ENCODE peak calls at places on chromosomes 12 and 14, in six cellular contexts. One of them, this sample, is unnamed. For H3K36me3, the result is how much of the 10 kb centered on the place peaks cover.

GRCh38 chr12:106123551-106123991 is 15.2 kb downstream of the NUAK1 start:
- DNase-seq in kidney epithelial cell: no peak
- DNase-seq in tibial artery: peak
- DNase-seq in WERI-Rb-1: no peak
- DNase-seq in suprapubic skin: no peak
- DNase-seq in uterus: peak
- DNase-seq in this sample: no peak

GRCh38 chr12:30905483-30906009 is 21.0 kb upstream of the TSPAN11 start:
- DNase-seq in suprapubic skin: no peak
- DNase-seq in uterus: no peak
- DNase-seq in WERI-Rb-1: no peak
- DNase-seq in tibial artery: no peak
- DNase-seq in kidney epithelial cell: no peak
- DNase-seq in this sample: no peak

GRCh38 chr12:57520008-57520726 is at the start of gene DDIT3:
- DNase-seq in uterus: peak
- DNase-seq in WERI-Rb-1: peak
- DNase-seq in suprapubic skin: peak
- DNase-seq in tibial artery: peak
- DNase-seq in kidney epithelial cell: peak
- DNase-seq in this sample: no peak

GRCh38 chr12:590206-590750 is 73.0 kb downstream of the NINJ2 start:
- DNase-seq in WERI-Rb-1: no peak
- DNase-seq in suprapubic skin: peak
- DNase-seq in kidney epithelial cell: no peak
- DNase-seq in uterus: no peak
- DNase-seq in tibial artery: peak
- DNase-seq in this sample: no peak

GRCh38 chr12:80157640-80158039 is 58.3 kb downstream of the OTOGL start:
- DNase-seq in suprapubic skin: no peak
- DNase-seq in tibial artery: no peak
- DNase-seq in uterus: no peak
- DNase-seq in kidney epithelial cell: no peak
- DNase-seq in WERI-Rb-1: no peak
- DNase-seq in this sample: no peak

GRCh38 chr14:69316449-69317391 is 56.8 kb downstream of the GALNT16 start:
- DNase-seq in tibial artery: peak
- DNase-seq in uterus: peak
- DNase-seq in WERI-Rb-1: no peak
- DNase-seq in suprapubic skin: peak
- DNase-seq in kidney epithelial cell: peak
- DNase-seq in this sample: peak

GRCh38 chr12:98420403-98420800 is 95.0 kb upstream of the TMPO start:
- DNase-seq in uterus: no peak
- DNase-seq in suprapubic skin: no peak
- DNase-seq in kidney epithelial cell: no peak
- DNase-seq in WERI-Rb-1: no peak
- DNase-seq in tibial artery: no peak
- DNase-seq in this sample: no peak

GRCh38 chr14:91230363-91231035 is 14.0 kb downstream of the GPR68 start:
- DNase-seq in tibial artery: no peak
- DNase-seq in WERI-Rb-1: no peak
- DNase-seq in kidney epithelial cell: no peak
- DNase-seq in suprapubic skin: no peak
- DNase-seq in uterus: no peak
- DNase-seq in this sample: no peak

GRCh38 chr12:125773033-125773432 is 707.8 kb downstream of the AACS start:
- DNase-seq in uterus: no peak
- DNase-seq in suprapubic skin: no peak
- DNase-seq in kidney epithelial cell: no peak
- DNase-seq in WERI-Rb-1: peak
- DNase-seq in tibial artery: no peak
- DNase-seq in this sample: peak

GRCh38 chr14:103199141-103199540 is 75.9 kb downstream of the TNFAIP2 start:
- DNase-seq in uterus: peak
- DNase-seq in suprapubic skin: peak
- DNase-seq in kidney epithelial cell: no peak
- DNase-seq in tibial artery: no peak
- DNase-seq in WERI-Rb-1: no peak
- DNase-seq in this sample: no peak

GRCh38 chr14:23174266-23174665 is 9.2 kb downstream of the SLC7A8 start:
- DNase-seq in WERI-Rb-1: no peak
- DNase-seq in kidney epithelial cell: no peak
- DNase-seq in suprapubic skin: no peak
- DNase-seq in tibial artery: no peak
- DNase-seq in uterus: no peak
- DNase-seq in this sample: no peak

GRCh38 chr12:127108360-127109215 is 1158.4 kb upstream of the TMEM132C start:
- DNase-seq in uterus: peak
- DNase-seq in tibial artery: no peak
- DNase-seq in WERI-Rb-1: peak
- DNase-seq in suprapubic skin: no peak
- DNase-seq in kidney epithelial cell: no peak
- DNase-seq in this sample: peak

GRCh38 chr12:121533391-121534090 is 47.3 kb downstream of the KDM2B start:
- DNase-seq in tibial artery: no peak
- DNase-seq in kidney epithelial cell: no peak
- DNase-seq in uterus: no peak
- DNase-seq in suprapubic skin: no peak
- DNase-seq in WERI-Rb-1: no peak
- DNase-seq in this sample: no peak

GRCh38 chr12:49866859-49867579 is 24.1 kb upstream of the BCDIN3D start:
- DNase-seq in tibial artery: peak
- DNase-seq in suprapubic skin: peak
- DNase-seq in kidney epithelial cell: no peak
- DNase-seq in uterus: peak
- DNase-seq in WERI-Rb-1: peak
- DNase-seq in this sample: peak

GRCh38 chr12:51941011-51941561 is 10.4 kb upstream of the ACVR1B start:
- DNase-seq in tibial artery: no peak
- DNase-seq in suprapubic skin: no peak
- DNase-seq in WERI-Rb-1: no peak
- DNase-seq in kidney epithelial cell: no peak
- DNase-seq in uterus: no peak
- DNase-seq in this sample: peak

GRCh38 chr12:46770501-46771183 is 55.2 kb downstream of the SLC38A4 start:
- DNase-seq in kidney epithelial cell: no peak
- DNase-seq in uterus: no peak
- DNase-seq in tibial artery: no peak
- DNase-seq in WERI-Rb-1: no peak
- DNase-seq in suprapubic skin: no peak
- DNase-seq in this sample: peak

GRCh38 chr14:75257241-75257640 is 21.4 kb upstream of the FOS start:
- DNase-seq in uterus: no peak
- DNase-seq in WERI-Rb-1: no peak
- DNase-seq in kidney epithelial cell: no peak
- DNase-seq in tibial artery: peak
- DNase-seq in suprapubic skin: no peak
- DNase-seq in this sample: peak

GRCh38 chr14:77804592-77804991 is 4.7 kb downstream of the ADCK1 start:
- DNase-seq in kidney epithelial cell: no peak
- DNase-seq in uterus: no peak
- DNase-seq in tibial artery: no peak
- DNase-seq in WERI-Rb-1: peak
- DNase-seq in suprapubic skin: no peak
- DNase-seq in this sample: peak

GRCh38 chr12:65685514-65685913 is 138.8 kb upstream of the HMGA2 start:
- DNase-seq in tibial artery: no peak
- DNase-seq in suprapubic skin: no peak
- DNase-seq in kidney epithelial cell: no peak
- DNase-seq in uterus: no peak
- DNase-seq in WERI-Rb-1: no peak
- DNase-seq in this sample: peak

GRCh38 chr12:2152134-2152533 is 99.3 kb downstream of the CACNA1C start:
- DNase-seq in kidney epithelial cell: no peak
- DNase-seq in tibial artery: no peak
- DNase-seq in suprapubic skin: no peak
- DNase-seq in uterus: no peak
- DNase-seq in WERI-Rb-1: no peak
- DNase-seq in this sample: no peak

GRCh38 chr14:39432179-39432618 is at the start of gene FBXO33:
- DNase-seq in tibial artery: peak
- DNase-seq in kidney epithelial cell: peak
- DNase-seq in suprapubic skin: peak
- DNase-seq in WERI-Rb-1: peak
- DNase-seq in uterus: peak
- DNase-seq in this sample: peak

GRCh38 chr12:3207174-3207573 is 130.0 kb downstream of the TSPAN9 start:
- DNase-seq in kidney epithelial cell: no peak
- DNase-seq in tibial artery: no peak
- DNase-seq in WERI-Rb-1: peak
- DNase-seq in uterus: no peak
- DNase-seq in suprapubic skin: no peak
- DNase-seq in this sample: no peak

GRCh38 chr14:69105326-69105725 is 47.6 kb downstream of the DCAF5 start:
- DNase-seq in uterus: no peak
- DNase-seq in tibial artery: no peak
- DNase-seq in WERI-Rb-1: no peak
- DNase-seq in suprapubic skin: no peak
- DNase-seq in kidney epithelial cell: no peak
- DNase-seq in this sample: no peak

GRCh38 chr12:92827836-92828431 is 101.2 kb downstream of the EEA1 start:
- DNase-seq in kidney epithelial cell: no peak
- DNase-seq in WERI-Rb-1: peak
- DNase-seq in tibial artery: no peak
- DNase-seq in suprapubic skin: no peak
- DNase-seq in uterus: no peak
- DNase-seq in this sample: peak

GRCh38 chr14:50668008-50668851 is at the start of gene SAV1:
- DNase-seq in suprapubic skin: peak
- DNase-seq in kidney epithelial cell: peak
- DNase-seq in WERI-Rb-1: peak
- DNase-seq in tibial artery: peak
- DNase-seq in uterus: peak
- DNase-seq in this sample: peak

GRCh38 chr14:54200726-54201125 is 196.1 kb upstream of the CDKN3 start:
- DNase-seq in tibial artery: no peak
- DNase-seq in kidney epithelial cell: no peak
- DNase-seq in WERI-Rb-1: no peak
- DNase-seq in suprapubic skin: no peak
- DNase-seq in uterus: no peak
- DNase-seq in this sample: no peak

GRCh38 chr12:6084261-6084968 is 40.1 kb downstream of the VWF start:
- DNase-seq in uterus: peak
- DNase-seq in kidney epithelial cell: no peak
- DNase-seq in suprapubic skin: peak
- DNase-seq in tibial artery: peak
- DNase-seq in WERI-Rb-1: no peak
- DNase-seq in this sample: peak

GRCh38 chr12:128813883-128814282 is 9.9 kb downstream of the SLC15A4 start:
- DNase-seq in tibial artery: no peak
- DNase-seq in uterus: no peak
- DNase-seq in suprapubic skin: peak
- DNase-seq in WERI-Rb-1: no peak
- DNase-seq in kidney epithelial cell: no peak
- DNase-seq in this sample: no peak

GRCh38 chr12:112967306-112967705 is 11.0 kb upstream of the OAS2 start:
- DNase-seq in suprapubic skin: no peak
- DNase-seq in uterus: no peak
- DNase-seq in kidney epithelial cell: no peak
- DNase-seq in WERI-Rb-1: no peak
- DNase-seq in tibial artery: no peak
- DNase-seq in this sample: no peak

GRCh38 chr14:47539065-47539464 is 136.3 kb downstream of the MDGA2 start:
- DNase-seq in kidney epithelial cell: peak
- DNase-seq in uterus: no peak
- DNase-seq in suprapubic skin: no peak
- DNase-seq in tibial artery: no peak
- DNase-seq in WERI-Rb-1: peak
- DNase-seq in this sample: peak

DNA sequence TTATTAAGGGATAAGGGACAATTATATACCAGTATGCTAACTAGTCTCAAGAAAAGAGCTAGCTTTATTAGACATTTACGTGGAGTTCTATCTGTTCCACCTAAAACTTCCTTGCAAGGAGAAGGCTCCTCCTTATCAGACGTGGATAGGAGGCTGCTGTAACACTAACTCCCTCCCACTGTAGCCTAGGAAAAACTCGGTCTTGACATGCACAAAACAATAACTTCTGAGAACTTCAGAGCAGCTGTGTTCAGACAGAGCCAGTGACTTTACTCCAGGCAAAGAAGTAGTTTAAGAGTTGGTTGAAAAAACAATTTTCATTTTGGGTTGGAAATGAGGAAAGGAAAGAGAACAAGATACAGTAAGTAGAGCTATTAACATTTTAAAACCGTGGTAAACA is 2.7 kb downstream of the ATF7 start:
- DNase-seq in tibial artery: no peak
- DNase-seq in WERI-Rb-1: no peak
- DNase-seq in suprapubic skin: no peak
- DNase-seq in uterus: no peak
- DNase-seq in kidney epithelial cell: no peak
- DNase-seq in this sample: peak
- H3K4me3 ChIP-seq in tibial artery: peak
- H3K4me3 ChIP-seq in WERI-Rb-1: no peak
- H3K4me3 ChIP-seq in suprapubic skin: peak
- H3K4me3 ChIP-seq in uterus: peak
- H3K4me3 ChIP-seq in kidney epithelial cell: no peak
- H3K4me3 ChIP-seq in this sample: no peak

GRCh38 chr12:103944964-103945363 is 14.8 kb downstream of the HSP90B1 start:
- DNase-seq in uterus: no peak
- DNase-seq in kidney epithelial cell: no peak
- DNase-seq in suprapubic skin: no peak
- DNase-seq in tibial artery: no peak
- DNase-seq in WERI-Rb-1: no peak
- DNase-seq in this sample: no peak

GRCh38 chr12:103952497-103952896 is 13.2 kb upstream of the TDG start:
- DNase-seq in kidney epithelial cell: no peak
- DNase-seq in uterus: no peak
- DNase-seq in suprapubic skin: no peak
- DNase-seq in WERI-Rb-1: no peak
- DNase-seq in tibial artery: no peak
- DNase-seq in this sample: no peak

GRCh38 chr12:103947871-103948555 is 17.7 kb upstream of the TDG start:
- DNase-seq in suprapubic skin: no peak
- DNase-seq in uterus: no peak
- DNase-seq in kidney epithelial cell: no peak
- DNase-seq in WERI-Rb-1: no peak
- DNase-seq in tibial artery: no peak
- DNase-seq in this sample: no peak

GRCh38 chr12:103948746-103949406 is 16.8 kb upstream of the TDG start:
- DNase-seq in kidney epithelial cell: no peak
- DNase-seq in tibial artery: no peak
- DNase-seq in WERI-Rb-1: no peak
- DNase-seq in uterus: no peak
- DNase-seq in suprapubic skin: no peak
- DNase-seq in this sample: no peak
- H3K36me3 ChIP-seq in kidney epithelial cell: under half
- H3K36me3 ChIP-seq in tibial artery: half or more
- H3K36me3 ChIP-seq in WERI-Rb-1: half or more
- H3K36me3 ChIP-seq in uterus: under half
- H3K36me3 ChIP-seq in suprapubic skin: half or more
- H3K36me3 ChIP-seq in this sample: half or more

GRCh38 chr14:36517242-36518030 is 2.6 kb downstream of the NKX2-1 start:
- DNase-seq in uterus: no peak
- DNase-seq in kidney epithelial cell: no peak
- DNase-seq in WERI-Rb-1: no peak
- DNase-seq in tibial artery: no peak
- DNase-seq in suprapubic skin: no peak
- DNase-seq in this sample: peak
- H3K4me3 ChIP-seq in uterus: no peak
- H3K4me3 ChIP-seq in kidney epithelial cell: no peak
- H3K4me3 ChIP-seq in WERI-Rb-1: no peak
- H3K4me3 ChIP-seq in tibial artery: peak
- H3K4me3 ChIP-seq in suprapubic skin: no peak
- H3K4me3 ChIP-seq in this sample: no peak

GRCh38 chr14:89992273-89992672 is 36.5 kb downstream of the TDP1 start:
- DNase-seq in tibial artery: no peak
- DNase-seq in kidney epithelial cell: no peak
- DNase-seq in WERI-Rb-1: no peak
- DNase-seq in uterus: no peak
- DNase-seq in suprapubic skin: no peak
- DNase-seq in this sample: no peak
- H3K36me3 ChIP-seq in tibial artery: half or more
- H3K36me3 ChIP-seq in kidney epithelial cell: under half
- H3K36me3 ChIP-seq in WERI-Rb-1: half or more
- H3K36me3 ChIP-seq in uterus: under half
- H3K36me3 ChIP-seq in suprapubic skin: half or more
- H3K36me3 ChIP-seq in this sample: under half